ENCODE peak calls at places on chromosomes 4 and X, in four cellular contexts. Q is heart left ventricle, U is stomach, W is suprapubic skin. P is an unnamed sample.

GRCh38 chr4:148152868-148153630 is 289.2 kb downstream of the NR3C2 start:
- DNase-seq in Q (no peak), U (no peak), W (no peak), P (peak; percentile 11)

GRCh38 chrX:96563663-96564062 is 121.0 kb upstream of the DIAPH2 start:
- DNase-seq in Q (no peak), U (no peak), W (no peak), P (peak; percentile 90)

GRCh38 chr4:102780476-102781144 is 19.8 kb upstream of the MANBA start:
- DNase-seq in Q (no peak), U (no peak), W (no peak), P (no peak)

GRCh38 chr4:102344520-102344954 is 745 bp downstream of the SLC39A8 start:
- DNase-seq in Q (peak; percentile 38), U (peak; percentile 58), W (peak; percentile 77), P (peak; percentile 55)

GRCh38 chr4:15234101-15234500 is 193.7 kb upstream of the C1QTNF7 start:
- DNase-seq in Q (no peak), U (no peak), W (no peak), P (peak; percentile 69)

GRCh38 chr4:119646347-119647071 is 17.9 kb upstream of the PDE5A start:
- DNase-seq in Q (peak; percentile 34), U (no peak), W (no peak), P (peak; percentile 49)

GRCh38 chr4:167854881-167855280 is 237.5 kb upstream of the ANXA10 start:
- DNase-seq in Q (no peak), U (no peak), W (no peak), P (no peak)

GRCh38 chrX:111447298-111447697 is 35.3 kb upstream of the DCX start:
- DNase-seq in Q (peak; percentile 4), U (no peak), W (no peak), P (peak; percentile 0)

GRCh38 chr4:73943555-73943954 is 38.3 kb downstream of the PF4 start:
- DNase-seq in Q (no peak), U (no peak), W (no peak), P (no peak)

GRCh38 chr4:151034829-151035228 is 19.7 kb upstream of the LRBA start:
- DNase-seq in Q (no peak), U (no peak), W (no peak), P (no peak)
- H3K4me3 ChIP-seq in Q (no peak overlapping the region), U (no peak overlapping the region), W (no peak overlapping the region), P (no peak overlapping the region)

GRCh38 chr4:69156913-69157312 is 57.6 kb downstream of the UGT2B11 start:
- DNase-seq in Q (no peak), U (no peak), W (no peak), P (peak; percentile 6)
- TF ChIP-seq CTCF in Q (no peak), U (no peak), W (no peak), P (peak; percentile 47)

GRCh38 chr4:76952631-76953587 is 3.4 kb downstream of the SEPTIN11 start:
- DNase-seq in Q (no peak), U (no peak), W (no peak), P (no peak)
- H3K4me3 ChIP-seq in Q (no peak overlapping the region), U (no peak overlapping the region), W (no peak overlapping the region), P (peak overlapping the region; percentile 6)

GRCh38 chrX:41333994-41334865 is at the start of gene DDX3X:
- DNase-seq in Q (peak; percentile 87), U (peak; percentile 92), W (peak; percentile 95), P (peak; percentile 90)
- TF ChIP-seq CTCF in Q (no peak), U (no peak), W (peak; percentile 26), P (peak; percentile 9)

GRCh38 chr4:53364624-53365023 is 1.2 kb downstream of the SCFD2 start:
- DNase-seq in Q (no peak), U (no peak), W (no peak), P (no peak)

GRCh38 chr4:53365486-53366300 is at the start of gene SCFD2:
- DNase-seq in Q (peak; percentile 98), U (peak; percentile 98), W (peak; percentile 99), P (peak; percentile 98)

GRCh38 chr4:53361451-53361850 is 4.4 kb downstream of the SCFD2 start:
- DNase-seq in Q (no peak), U (no peak), W (no peak), P (peak; percentile 19)

GRCh38 chr4:53365121-53365485 is 758 bp downstream of the SCFD2 start:
- DNase-seq in Q (no peak), U (no peak), W (no peak), P (peak; percentile 17)

GRCh38 chr4:53362093-53362492 is 3.8 kb downstream of the SCFD2 start:
- DNase-seq in Q (no peak), U (no peak), W (no peak), P (no peak)
- H3K4me3 ChIP-seq in Q (no peak overlapping the region), U (no peak overlapping the region), W (no peak overlapping the region), P (no peak overlapping the region)

GRCh38 chr4:136150046-136150445 is 1382.2 kb downstream of the PCDH18 start:
- DNase-seq in Q (no peak), U (no peak), W (no peak), P (no peak)
- TF ChIP-seq CTCF in Q (no peak), U (no peak), W (no peak), P (no peak)

DNA sequence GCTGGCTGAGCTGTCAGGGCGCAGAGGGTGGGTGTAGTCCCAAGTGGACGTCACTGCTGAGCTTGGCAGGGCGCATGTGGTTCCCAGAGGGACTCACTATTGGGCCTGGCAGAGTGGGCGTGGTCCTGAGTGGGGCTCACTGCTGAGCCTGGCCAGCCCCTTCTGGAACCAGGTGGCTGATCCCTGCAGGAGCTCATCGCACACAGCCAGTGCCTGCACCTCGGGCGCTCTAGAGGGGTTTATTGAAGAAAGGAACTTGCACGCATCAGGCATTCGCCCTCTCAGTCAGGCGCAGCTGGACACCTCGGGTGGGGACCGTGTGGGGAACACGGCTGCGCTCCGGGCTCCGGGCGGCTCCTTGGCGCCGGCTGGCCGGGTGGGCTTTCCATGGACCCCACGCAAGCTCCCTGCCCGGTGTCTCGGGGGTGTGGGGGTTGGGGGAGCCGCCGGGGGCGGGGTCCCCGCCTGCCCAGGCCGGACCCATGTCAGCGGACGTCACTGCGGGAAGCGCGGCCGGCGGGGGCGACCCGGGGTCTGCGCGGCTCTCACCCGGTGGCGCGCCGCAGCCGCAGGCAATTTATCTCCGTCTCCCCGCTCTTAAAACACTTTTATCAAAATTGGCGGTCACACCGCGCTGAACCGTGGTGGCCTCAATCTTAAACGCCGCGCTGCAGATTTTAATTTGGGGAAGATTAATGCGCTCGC is 65.4 kb upstream of the NKX1-1 start:
- DNase-seq in Q (no peak), U (no peak), W (peak; percentile 49), P (no peak)
- H3K4me3 ChIP-seq in Q (no peak overlapping the region), U (no peak overlapping the region), W (no peak overlapping the region), P (no peak overlapping the region)

GRCh38 chr4:5710065-5710961 is 688 bp upstream of the EVC start:
- DNase-seq in Q (no peak), U (no peak), W (no peak), P (no peak)
- TF ChIP-seq CTCF in Q (no peak), U (peak; percentile 18), W (no peak), P (peak; percentile 60)

GRCh38 chrX:53001958-53002357 is 43.6 kb upstream of the FAM156A start:
- DNase-seq in Q (no peak), U (no peak), W (no peak), P (no peak)

GRCh38 chrX:52995974-52996304 is 37.6 kb upstream of the FAM156A start:
- DNase-seq in Q (no peak), U (no peak), W (no peak), P (no peak)

GRCh38 chrX:53004038-53004437 is 44.6 kb upstream of the GPR173 start:
- DNase-seq in Q (no peak), U (no peak), W (no peak), P (no peak)

GRCh38 chrX:53003111-53003510 is 44.8 kb upstream of the FAM156A start:
- DNase-seq in Q (no peak), U (no peak), W (no peak), P (peak; percentile 59)

GRCh38 chrX:53000447-53001208 is 42.3 kb upstream of the FAM156A start:
- DNase-seq in Q (no peak), U (no peak), W (no peak), P (peak; percentile 49)
- H3K4me3 ChIP-seq in Q (no peak overlapping the region), U (no peak overlapping the region), W (no peak overlapping the region), P (no peak overlapping the region)